ENCODE peak calls at places on chromosome 17, in five cellular contexts. One of them, this sample, is unnamed.

GRCh38 chr17:18246880-18247612 is 11.5 kb downstream of the FLII start:
- DNase-seq in WERI-Rb-1: peak; percentile 94
- DNase-seq in AG09309: no peak
- DNase-seq in right atrium auricular region: no peak
- DNase-seq in thoracic aorta: no peak
- DNase-seq in this sample: no peak

GRCh38 chr17:59763861-59764260 is 56.4 kb downstream of the VMP1 start:
- DNase-seq in thoracic aorta: no peak
- DNase-seq in WERI-Rb-1: no peak
- DNase-seq in right atrium auricular region: no peak
- DNase-seq in AG09309: no peak
- DNase-seq in this sample: no peak

GRCh38 chr17:80596760-80597608 is 52.3 kb downstream of the RPTOR start:
- DNase-seq in thoracic aorta: no peak
- DNase-seq in right atrium auricular region: no peak
- DNase-seq in WERI-Rb-1: no peak
- DNase-seq in AG09309: no peak
- DNase-seq in this sample: no peak

GRCh38 chr17:12789976-12790805 is 893 bp downstream of the ARHGAP44 start:
- DNase-seq in WERI-Rb-1: peak; percentile 20
- DNase-seq in thoracic aorta: no peak
- DNase-seq in AG09309: no peak
- DNase-seq in right atrium auricular region: no peak
- DNase-seq in this sample: no peak

GRCh38 chr17:46028374-46028773 is 29.3 kb downstream of the STH start:
- DNase-seq in WERI-Rb-1: no peak
- DNase-seq in AG09309: no peak
- DNase-seq in right atrium auricular region: no peak
- DNase-seq in thoracic aorta: no peak
- DNase-seq in this sample: no peak

GRCh38 chr17:74566132-74566753 is 1.1 kb downstream of the CD300H start:
- DNase-seq in right atrium auricular region: no peak
- DNase-seq in WERI-Rb-1: peak; percentile 74
- DNase-seq in thoracic aorta: no peak
- DNase-seq in AG09309: no peak
- DNase-seq in this sample: no peak

GRCh38 chr17:32912218-32912897 is 15.6 kb upstream of the TMEM98 start:
- DNase-seq in WERI-Rb-1: peak; percentile 76
- DNase-seq in AG09309: peak; percentile 41
- DNase-seq in thoracic aorta: peak; percentile 37
- DNase-seq in right atrium auricular region: peak; percentile 68
- DNase-seq in this sample: no peak

GRCh38 chr17:49715717-49716279 is 8.0 kb upstream of the SLC35B1 start:
- DNase-seq in thoracic aorta: no peak
- DNase-seq in WERI-Rb-1: no peak
- DNase-seq in right atrium auricular region: no peak
- DNase-seq in AG09309: no peak
- DNase-seq in this sample: no peak

GRCh38 chr17:75308732-75309629 is 19.7 kb upstream of the SLC25A19 start:
- DNase-seq in AG09309: no peak
- DNase-seq in right atrium auricular region: no peak
- DNase-seq in WERI-Rb-1: no peak
- DNase-seq in thoracic aorta: no peak
- DNase-seq in this sample: no peak

GRCh38 chr17:81444610-81445339 is 49.5 kb downstream of the BAHCC1 start:
- DNase-seq in thoracic aorta: no peak
- DNase-seq in AG09309: no peak
- DNase-seq in WERI-Rb-1: no peak
- DNase-seq in right atrium auricular region: no peak
- DNase-seq in this sample: no peak

GRCh38 chr17:34171245-34171818 is 83.8 kb upstream of the CCL2 start:
- DNase-seq in AG09309: peak; percentile 8
- DNase-seq in right atrium auricular region: peak; percentile 84
- DNase-seq in thoracic aorta: no peak
- DNase-seq in WERI-Rb-1: peak; percentile 74
- DNase-seq in this sample: no peak

GRCh38 chr17:34081269-34081668 is 173.8 kb upstream of the CCL2 start:
- DNase-seq in right atrium auricular region: no peak
- DNase-seq in thoracic aorta: no peak
- DNase-seq in WERI-Rb-1: peak; percentile 35
- DNase-seq in AG09309: no peak
- DNase-seq in this sample: no peak

GRCh38 chr17:80397686-80398085 is 17.3 kb upstream of the ENDOV start:
- DNase-seq in AG09309: no peak
- DNase-seq in right atrium auricular region: no peak
- DNase-seq in WERI-Rb-1: no peak
- DNase-seq in thoracic aorta: no peak
- DNase-seq in this sample: no peak

GRCh38 chr17:79627184-79627765 is 16.4 kb upstream of the RBFOX3 start:
- DNase-seq in thoracic aorta: no peak
- DNase-seq in right atrium auricular region: no peak
- DNase-seq in WERI-Rb-1: peak; percentile 16
- DNase-seq in AG09309: no peak
- DNase-seq in this sample: no peak

DNA sequence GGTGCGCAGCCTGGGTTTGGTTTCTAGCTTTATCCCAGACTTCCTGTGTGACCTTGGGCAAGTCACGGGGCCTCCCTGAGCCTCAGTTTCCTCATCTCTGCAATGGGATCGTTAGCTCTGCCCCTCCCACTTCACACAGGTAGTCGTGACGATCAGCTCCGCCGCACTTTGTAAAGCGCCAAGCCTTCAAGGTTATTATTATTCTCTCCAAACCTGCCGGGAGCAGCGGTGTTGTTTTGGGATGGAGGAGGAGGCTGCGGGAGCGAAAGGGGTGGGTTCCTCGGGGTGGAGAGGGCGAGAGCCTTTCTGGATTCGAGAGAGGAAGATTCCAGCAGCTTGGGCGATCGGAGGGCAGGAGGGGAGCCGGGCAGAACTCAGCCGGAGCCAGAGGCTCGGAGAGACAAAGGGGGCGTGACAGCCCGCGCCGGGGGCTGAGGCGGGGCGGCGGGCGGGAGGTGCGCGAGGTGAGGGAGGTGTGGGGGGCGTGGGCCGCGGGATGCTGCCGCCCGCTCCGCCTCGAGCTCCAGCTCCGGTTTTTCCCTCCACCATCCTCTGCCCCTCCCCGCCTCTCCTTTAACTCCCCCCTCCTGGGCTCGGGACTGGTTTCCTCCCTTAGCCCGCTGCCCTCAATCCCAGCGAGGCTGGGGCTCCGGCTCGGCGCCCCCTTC is at the start of gene EFNB3:
- DNase-seq in WERI-Rb-1: peak; percentile 73
- DNase-seq in right atrium auricular region: no peak
- DNase-seq in AG09309: no peak
- DNase-seq in thoracic aorta: no peak
- DNase-seq in this sample: no peak
- H3K4me3 ChIP-seq in WERI-Rb-1: peak within 1 kb of the TSS; percentile 65
- H3K4me3 ChIP-seq in right atrium auricular region: peak within 1 kb of the TSS; percentile 52
- H3K4me3 ChIP-seq in AG09309: peak within 1 kb of the TSS; percentile 55
- H3K4me3 ChIP-seq in thoracic aorta: peak within 1 kb of the TSS; percentile 52
- H3K4me3 ChIP-seq in this sample: peak within 1 kb of the TSS; percentile 35

GRCh38 chr17:78500806-78501205 is 76.4 kb downstream of the DNAH17 start:
- DNase-seq in right atrium auricular region: no peak
- DNase-seq in thoracic aorta: no peak
- DNase-seq in AG09309: no peak
- DNase-seq in WERI-Rb-1: no peak
- DNase-seq in this sample: no peak

GRCh38 chr17:78504156-78504925 is 72.9 kb downstream of the DNAH17 start:
- DNase-seq in WERI-Rb-1: no peak
- DNase-seq in AG09309: no peak
- DNase-seq in thoracic aorta: no peak
- DNase-seq in right atrium auricular region: no peak
- DNase-seq in this sample: no peak

GRCh38 chr17:78501241-78502036 is 75.8 kb downstream of the DNAH17 start:
- DNase-seq in WERI-Rb-1: no peak
- DNase-seq in right atrium auricular region: no peak
- DNase-seq in AG09309: no peak
- DNase-seq in thoracic aorta: no peak
- DNase-seq in this sample: no peak

GRCh38 chr17:78499715-78500540 is 77.3 kb downstream of the DNAH17 start:
- DNase-seq in AG09309: no peak
- DNase-seq in right atrium auricular region: no peak
- DNase-seq in WERI-Rb-1: no peak
- DNase-seq in thoracic aorta: no peak
- DNase-seq in this sample: no peak

DNA sequence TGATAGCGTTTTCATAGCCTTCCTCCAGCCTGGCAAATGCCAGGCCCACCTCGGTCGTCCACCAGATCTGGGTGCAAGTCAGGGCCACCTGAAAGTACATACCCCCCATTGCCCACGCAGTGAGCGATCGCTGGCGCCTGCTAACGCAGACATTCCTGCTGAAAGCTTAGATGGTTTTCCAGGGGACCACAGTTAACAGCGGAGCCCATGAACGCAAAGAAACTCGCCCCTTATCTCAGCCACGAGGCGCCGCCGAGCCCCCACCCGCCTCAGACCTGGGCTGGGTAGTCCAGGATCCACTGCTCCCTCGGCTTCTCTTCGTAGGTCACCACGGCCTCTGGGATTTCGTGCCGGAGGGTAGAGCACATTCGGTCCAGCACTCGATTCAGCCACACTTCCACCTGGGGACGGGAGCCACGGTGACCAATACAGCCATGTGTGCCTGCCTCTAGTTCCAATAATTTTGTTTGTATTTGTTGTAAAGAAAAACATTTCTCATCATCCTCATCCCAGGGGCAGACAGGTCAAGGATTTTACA is 74.5 kb downstream of the DNAH17 start:
- DNase-seq in right atrium auricular region: no peak
- DNase-seq in thoracic aorta: no peak
- DNase-seq in AG09309: no peak
- DNase-seq in WERI-Rb-1: no peak
- DNase-seq in this sample: no peak
- H3K4me3 ChIP-seq in right atrium auricular region: no peak overlapping the region
- H3K4me3 ChIP-seq in thoracic aorta: no peak overlapping the region
- H3K4me3 ChIP-seq in AG09309: no peak overlapping the region
- H3K4me3 ChIP-seq in WERI-Rb-1: no peak overlapping the region
- H3K4me3 ChIP-seq in this sample: no peak overlapping the region

GRCh38 chr17:66468241-66469087 is 166.1 kb downstream of the PRKCA start:
- DNase-seq in thoracic aorta: no peak
- DNase-seq in AG09309: no peak
- DNase-seq in right atrium auricular region: no peak
- DNase-seq in WERI-Rb-1: no peak
- DNase-seq in this sample: peak; percentile 4

GRCh38 chr17:66467766-66468165 is 165.4 kb downstream of the PRKCA start:
- DNase-seq in thoracic aorta: no peak
- DNase-seq in right atrium auricular region: no peak
- DNase-seq in WERI-Rb-1: no peak
- DNase-seq in AG09309: no peak
- DNase-seq in this sample: no peak

GRCh38 chr17:66465701-66466100 is 163.3 kb downstream of the PRKCA start:
- DNase-seq in WERI-Rb-1: no peak
- DNase-seq in right atrium auricular region: no peak
- DNase-seq in AG09309: no peak
- DNase-seq in thoracic aorta: no peak
- DNase-seq in this sample: no peak

GRCh38 chr17:66466421-66466820 is 164.0 kb downstream of the PRKCA start:
- DNase-seq in AG09309: no peak
- DNase-seq in thoracic aorta: no peak
- DNase-seq in right atrium auricular region: no peak
- DNase-seq in WERI-Rb-1: no peak
- DNase-seq in this sample: no peak

DNA sequence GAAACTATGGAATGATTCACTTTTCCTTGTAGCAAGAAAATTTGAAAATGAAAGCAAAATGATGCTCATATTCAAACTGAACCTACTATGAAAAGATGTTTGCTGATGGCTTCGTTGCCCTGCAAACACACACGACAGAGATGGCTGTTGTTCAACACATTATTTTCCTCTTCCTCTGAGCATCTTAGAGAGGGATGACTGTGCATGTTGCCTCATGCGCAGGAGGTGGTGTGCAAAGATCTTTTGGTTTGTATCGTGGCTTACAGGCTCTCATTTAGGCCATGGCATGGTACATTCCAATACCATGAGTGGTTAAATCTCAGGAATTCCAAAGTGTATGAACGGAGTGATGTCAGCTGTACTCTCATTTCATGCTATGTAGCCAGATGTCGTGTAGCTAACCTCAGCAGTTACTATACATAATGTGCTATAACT is 164.5 kb downstream of the PRKCA start:
- DNase-seq in AG09309: peak; percentile 97
- DNase-seq in WERI-Rb-1: no peak
- DNase-seq in right atrium auricular region: peak; percentile 64
- DNase-seq in thoracic aorta: no peak
- DNase-seq in this sample: no peak
- H3K4me3 ChIP-seq in AG09309: peak overlapping the region; percentile 11
- H3K4me3 ChIP-seq in WERI-Rb-1: no peak overlapping the region
- H3K4me3 ChIP-seq in right atrium auricular region: no peak overlapping the region
- H3K4me3 ChIP-seq in thoracic aorta: peak overlapping the region; percentile 42
- H3K4me3 ChIP-seq in this sample: no peak overlapping the region

DNA sequence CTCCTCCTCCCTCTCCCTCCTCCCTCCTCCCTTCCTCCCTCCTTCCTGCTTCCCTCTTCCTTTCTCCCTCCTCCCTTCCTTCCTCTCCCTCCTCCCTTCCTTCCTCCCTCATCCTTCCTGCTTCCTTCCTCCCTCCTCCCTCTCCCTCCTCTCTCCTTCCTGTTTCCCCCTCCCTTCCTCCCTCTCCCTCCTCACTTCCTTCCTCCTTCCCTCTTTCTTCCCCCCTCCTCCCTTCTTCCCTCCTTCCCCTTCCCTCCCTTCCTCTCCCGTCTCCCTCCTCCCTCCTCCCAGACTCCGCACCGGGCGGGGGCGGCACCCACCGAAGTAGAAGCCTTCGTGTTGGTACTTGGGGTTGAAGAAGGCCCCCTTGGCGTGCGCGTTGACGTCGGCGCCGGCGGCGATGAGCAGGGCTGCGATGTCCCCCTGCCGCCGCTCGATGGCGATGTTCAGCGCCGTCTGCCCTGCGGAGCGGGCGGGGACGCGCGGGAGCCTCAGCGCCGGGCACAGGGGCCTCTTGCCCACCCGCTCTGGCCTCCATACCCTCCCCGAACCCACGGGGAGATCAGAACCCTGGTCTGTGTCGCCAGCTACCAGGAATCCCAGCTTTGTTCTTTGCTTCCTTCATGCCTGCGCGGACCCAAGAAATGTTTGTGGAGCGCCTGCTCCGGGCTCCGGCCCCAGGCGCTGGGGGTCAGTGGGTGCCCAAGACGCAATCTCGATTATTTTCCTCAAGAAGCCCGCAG is 22.2 kb downstream of the TRPV3 start:
- DNase-seq in right atrium auricular region: no peak
- DNase-seq in AG09309: no peak
- DNase-seq in WERI-Rb-1: peak; percentile 76
- DNase-seq in thoracic aorta: no peak
- DNase-seq in this sample: peak; percentile 35
- H3K4me3 ChIP-seq in right atrium auricular region: peak overlapping the region; percentile 51
- H3K4me3 ChIP-seq in AG09309: peak overlapping the region; percentile 39
- H3K4me3 ChIP-seq in WERI-Rb-1: peak overlapping the region; percentile 41
- H3K4me3 ChIP-seq in thoracic aorta: peak overlapping the region; percentile 52
- H3K4me3 ChIP-seq in this sample: peak overlapping the region; percentile 45

GRCh38 chr17:58329035-58329807 is 626 bp upstream of the TSPOAP1 start:
- DNase-seq in right atrium auricular region: no peak
- DNase-seq in thoracic aorta: no peak
- DNase-seq in AG09309: no peak
- DNase-seq in WERI-Rb-1: peak; percentile 61
- DNase-seq in this sample: no peak
- H3K4me3 ChIP-seq in right atrium auricular region: no peak overlapping the region
- H3K4me3 ChIP-seq in thoracic aorta: peak overlapping the region; percentile 33
- H3K4me3 ChIP-seq in AG09309: no peak overlapping the region
- H3K4me3 ChIP-seq in WERI-Rb-1: no peak overlapping the region
- H3K4me3 ChIP-seq in this sample: no peak overlapping the region